ENCODE peak calls at places on chromosomes 1 and 21, in five cellular contexts. Y, W, N, L and R are unnamed samples.

GRCh38 chr1:25360596-25361581 is 22.8 kb downstream of the TMEM50A start:
- DNase-seq in N (no peak), W (no peak), Y (no peak), L (peak), R (no peak)

GRCh38 chr1:237229333-237229732 is 187.3 kb downstream of the RYR2 start:
- DNase-seq in Y (no peak), W (no peak), L (no peak), N (no peak), R (no peak)

GRCh38 chr1:108200627-108201106 is 524 bp upstream of the SLC25A24 start:
- DNase-seq in W (no peak), L (peak), Y (peak), N (peak), R (peak)

GRCh38 chr1:1347663-1348419 is 1.4 kb downstream of the DVL1 start:
- DNase-seq in N (no peak), Y (peak), W (no peak), L (no peak), R (peak)

GRCh38 chr1:26550946-26551345 is 21.4 kb downstream of the RPS6KA1 start:
- DNase-seq in Y (no peak), W (no peak), L (no peak), N (no peak), R (no peak)

GRCh38 chr1:100445565-100445964 is 92.4 kb upstream of the GPR88 start:
- DNase-seq in L (no peak), Y (no peak), N (no peak), W (no peak), R (no peak)

GRCh38 chr1:4002741-4003140 is 102.7 kb upstream of the C1orf174 start:
- DNase-seq in Y (no peak), L (no peak), N (no peak), W (no peak), R (no peak)

GRCh38 chr1:232923739-232924386 is 26.5 kb upstream of the NTPCR start:
- DNase-seq in Y (no peak), N (peak), L (no peak), W (no peak), R (no peak)

GRCh38 chr1:33176362-33176850 is 5.4 kb downstream of the TRIM62 start:
- DNase-seq in W (no peak), L (peak), Y (no peak), N (no peak), R (no peak)

GRCh38 chr1:20705356-20705755 is 12.5 kb downstream of the KIF17 start:
- DNase-seq in L (no peak), Y (no peak), N (no peak), W (no peak), R (no peak)

GRCh38 chr21:42566524-42567180 is 53.0 kb downstream of the SLC37A1 start:
- DNase-seq in W (no peak), Y (peak), N (no peak), L (no peak), R (no peak)

GRCh38 chr1:21955474-21956281 is 18.6 kb upstream of the HSPG2 start:
- DNase-seq in W (no peak), Y (peak), L (no peak), N (no peak), R (no peak)

GRCh38 chr1:186188004-186188539 is 187.0 kb downstream of the TPR start:
- DNase-seq in Y (no peak), N (no peak), L (peak), W (peak), R (no peak)

GRCh38 chr1:181139631-181140051 is 51.1 kb downstream of the IER5 start:
- DNase-seq in L (peak), W (no peak), Y (no peak), N (no peak), R (peak)

GRCh38 chr1:204072951-204073836 is at the start of gene SOX13:
- DNase-seq in L (peak), W (peak), N (no peak), Y (peak), R (peak)

GRCh38 chr1:200805719-200806118 is 67.0 kb downstream of the CAMSAP2 start:
- DNase-seq in W (no peak), Y (no peak), N (no peak), L (no peak), R (no peak)

GRCh38 chr1:31596737-31597097 is 20.4 kb downstream of the TINAGL1 start:
- DNase-seq in Y (no peak), L (no peak), W (no peak), N (no peak), R (no peak)

GRCh38 chr1:201022178-201022823 is 1.2 kb downstream of the KIF21B start:
- DNase-seq in Y (no peak), L (no peak), W (no peak), N (no peak), R (no peak)

GRCh38 chr1:180266275-180267210 is 36.5 kb downstream of the LHX4 start:
- DNase-seq in W (no peak), L (no peak), Y (no peak), N (no peak), R (no peak)

GRCh38 chr1:27979151-27979858 is 19.5 kb downstream of the XKR8 start:
- DNase-seq in L (peak), Y (no peak), N (no peak), W (no peak), R (no peak)

GRCh38 chr1:33143698-33144097 is 38.1 kb downstream of the TRIM62 start:
- DNase-seq in L (peak), N (no peak), Y (no peak), W (no peak), R (no peak)

GRCh38 chr1:176199707-176200106 is 7.4 kb downstream of the COP1 start:
- DNase-seq in Y (no peak), N (no peak), W (no peak), L (no peak), R (no peak)

GRCh38 chr1:15702722-15703550 is 18.8 kb downstream of the PLEKHM2 start:
- DNase-seq in N (no peak), L (no peak), W (no peak), Y (peak), R (peak)

GRCh38 chr1:66335859-66336640 is 197.9 kb upstream of the SGIP1 start:
- DNase-seq in N (peak), Y (no peak), L (peak), W (no peak), R (no peak)

GRCh38 chr1:96979287-96979686 is 257.7 kb downstream of the PTBP2 start:
- DNase-seq in L (no peak), N (no peak), Y (no peak), W (no peak), R (no peak)

GRCh38 chr1:7333576-7333975 is 437.5 kb upstream of the VAMP3 start:
- DNase-seq in Y (no peak), W (no peak), L (no peak), N (no peak), R (no peak)

GRCh38 chr1:245091818-245092637 is 62.8 kb upstream of the KIF26B start:
- DNase-seq in N (no peak), Y (no peak), W (peak), L (peak), R (peak)

GRCh38 chr1:29213055-29213454 is 17.7 kb downstream of the MECR start:
- DNase-seq in L (no peak), W (no peak), N (no peak), Y (no peak), R (no peak)

GRCh38 chr21:45258476-45258875 is 29.2 kb downstream of the POFUT2 start:
- DNase-seq in L (no peak), Y (no peak), N (no peak), W (no peak), R (peak)

GRCh38 chr1:46536527-46536926 is 14.9 kb downstream of the KNCN start:
- DNase-seq in N (no peak), L (no peak), Y (no peak), W (no peak), R (no peak)

GRCh38 chr1:110383311-110383990 is 7.4 kb downstream of the SLC16A4 start:
- DNase-seq in N (no peak), L (peak), W (no peak), Y (no peak), R (no peak)

GRCh38 chr1:72946901-72947505 is 664.7 kb upstream of the NEGR1 start:
- DNase-seq in Y (no peak), L (no peak), W (no peak), N (no peak), R (no peak)

GRCh38 chr1:214571281-214571680 is 19.9 kb upstream of the PTPN14 start:
- DNase-seq in L (no peak), N (no peak), W (no peak), Y (no peak), R (no peak)

GRCh38 chr21:41964171-41964570 is 10.4 kb upstream of the C2CD2 start:
- DNase-seq in N (no peak), L (no peak), Y (no peak), W (no peak), R (no peak)

GRCh38 chr1:17653728-17654351 is 101.3 kb upstream of the ACTL8 start:
- DNase-seq in L (peak), Y (peak), W (no peak), N (peak), R (peak)

DNA sequence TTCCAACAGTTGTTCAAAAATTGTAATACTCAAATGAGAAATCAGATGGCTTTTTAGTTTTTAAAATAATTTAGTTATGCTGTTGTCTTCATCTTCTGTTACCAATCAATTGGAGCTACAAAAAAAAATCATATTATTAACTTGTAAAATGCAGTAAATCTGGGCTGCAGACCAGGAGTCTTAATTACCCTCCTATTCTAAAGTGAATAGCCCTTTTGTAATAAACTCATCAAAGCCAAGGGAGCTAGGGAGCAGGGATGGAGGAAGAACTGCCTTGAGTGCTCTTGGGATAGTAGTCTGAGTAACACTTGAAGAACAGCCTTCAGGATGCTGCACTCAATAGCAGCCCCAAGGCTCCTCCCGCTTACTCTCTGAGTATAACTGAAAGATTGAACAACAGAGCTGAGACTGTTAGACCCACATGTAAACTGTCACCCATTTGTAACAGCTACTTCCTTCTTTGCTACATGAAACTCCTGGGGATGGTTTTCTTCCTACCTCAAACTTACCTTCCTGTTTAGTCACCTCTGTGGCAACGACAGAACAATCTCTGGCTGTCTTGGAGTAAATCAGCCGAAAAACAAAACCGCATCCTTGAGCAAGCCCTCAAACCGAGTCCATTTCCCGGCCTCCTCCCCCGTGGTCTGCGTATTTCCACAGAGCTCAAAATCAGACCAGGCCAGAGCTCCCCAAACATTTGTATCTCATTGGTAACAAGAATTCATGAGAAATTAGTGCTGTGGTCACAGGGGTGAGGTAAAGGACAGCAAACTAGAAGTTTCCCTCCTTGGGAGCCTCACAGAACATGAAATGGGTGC is 55.9 kb downstream of the CD58 start:
- DNase-seq in W (no peak), N (peak), L (no peak), Y (no peak), R (peak)
- TF ChIP-seq CTCF in W (no peak), N (no peak), L (no peak), Y (no peak), R (no peak)

GRCh38 chr1:12197483-12197880 is 30.7 kb downstream of the TNFRSF1B start:
- DNase-seq in N (no peak), W (no peak), Y (no peak), L (no peak), R (no peak)

GRCh38 chr1:12195416-12195815 is 28.6 kb downstream of the TNFRSF1B start:
- DNase-seq in L (no peak), Y (no peak), W (no peak), N (no peak), R (no peak)

GRCh38 chr1:12201343-12202189 is 28.3 kb upstream of the VPS13D start:
- DNase-seq in W (no peak), L (no peak), Y (no peak), N (no peak), R (no peak)

GRCh38 chr1:12194666-12195216 is 27.9 kb downstream of the TNFRSF1B start:
- DNase-seq in W (no peak), N (no peak), Y (no peak), L (no peak), R (no peak)

DNA sequence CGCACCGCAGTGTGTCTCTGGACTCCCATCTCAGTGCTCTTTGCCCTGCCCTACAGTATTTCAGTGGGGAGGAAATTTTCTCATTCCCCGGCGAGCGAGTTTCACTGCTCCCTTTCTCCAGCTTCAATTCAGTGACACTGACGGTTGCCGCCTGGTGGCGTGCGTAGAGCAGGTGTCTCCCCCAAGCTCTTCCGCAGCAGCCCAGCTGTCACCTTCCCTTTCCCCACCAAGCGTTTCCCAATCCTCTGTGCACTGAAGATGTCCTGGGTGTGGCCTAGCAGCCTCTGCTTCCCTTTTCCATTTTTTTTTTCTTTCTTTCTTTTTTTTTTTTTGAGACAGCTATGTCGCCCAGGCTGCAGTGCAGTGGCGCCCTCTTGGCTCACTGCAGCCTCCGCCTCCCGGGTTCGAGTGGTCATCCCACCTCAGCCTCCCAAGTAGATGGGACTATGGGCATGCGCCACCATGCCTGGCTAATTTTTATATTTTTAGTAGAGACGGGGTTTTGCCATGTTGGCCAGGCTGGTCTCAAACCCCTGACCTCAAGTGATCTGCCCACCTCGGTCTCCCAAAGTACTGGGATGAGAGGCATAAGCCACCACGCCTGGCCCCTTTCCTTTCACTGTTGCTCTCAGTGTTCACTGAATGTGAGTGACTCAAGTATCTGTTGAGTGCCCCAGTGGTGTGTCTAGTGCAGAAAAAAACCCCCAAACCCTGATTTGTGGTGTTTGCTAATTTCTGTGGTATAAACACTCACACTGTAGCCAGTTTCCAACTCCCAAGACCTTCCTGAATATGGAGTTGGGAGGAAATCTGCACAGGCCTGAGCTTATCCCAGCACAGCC is 30.1 kb downstream of the TNFRSF1B start:
- DNase-seq in W (no peak), L (no peak), Y (no peak), N (no peak), R (no peak)
- TF ChIP-seq CTCF in W (no peak), L (peak), Y (no peak), N (no peak), R (no peak)

GRCh38 chr21:34722684-34723300 is 54.0 kb downstream of the CLIC6 start:
- DNase-seq in L (no peak), W (peak), Y (no peak), N (peak), R (peak)
- TF ChIP-seq CTCF in L (peak), W (peak), Y (no peak), N (peak), R (peak)

DNA sequence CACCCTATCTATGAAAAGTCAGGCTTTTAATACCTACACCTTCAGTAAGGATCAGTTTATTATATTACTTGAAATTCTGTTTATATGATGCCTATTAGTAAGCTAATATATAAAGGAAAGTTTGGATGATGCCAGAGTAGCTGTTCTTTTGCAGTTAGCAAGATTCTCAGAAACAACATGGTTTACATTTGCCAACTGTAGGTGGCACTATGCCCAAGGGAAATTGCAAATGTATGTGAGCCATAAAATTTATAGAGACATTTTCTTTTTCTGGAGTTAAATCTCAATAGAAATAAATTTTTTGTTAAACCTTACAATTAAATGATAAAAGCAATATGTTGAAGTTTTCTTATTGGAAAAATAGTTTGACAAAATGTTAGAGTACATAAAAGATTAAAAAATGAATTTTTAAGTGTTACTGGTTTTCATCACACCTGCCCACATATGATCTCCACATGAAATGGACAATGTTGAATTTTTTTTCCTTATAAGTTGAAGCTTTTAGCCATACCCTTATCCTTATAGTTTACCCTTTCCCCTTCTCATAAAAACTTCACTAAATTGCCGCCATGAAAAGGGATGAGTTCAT is 32.1 kb upstream of the EPHX4 start:
- DNase-seq in Y (peak), L (peak), N (no peak), W (peak), R (peak)
- TF ChIP-seq CTCF in Y (peak), L (peak), N (peak), W (peak), R (peak)

DNA sequence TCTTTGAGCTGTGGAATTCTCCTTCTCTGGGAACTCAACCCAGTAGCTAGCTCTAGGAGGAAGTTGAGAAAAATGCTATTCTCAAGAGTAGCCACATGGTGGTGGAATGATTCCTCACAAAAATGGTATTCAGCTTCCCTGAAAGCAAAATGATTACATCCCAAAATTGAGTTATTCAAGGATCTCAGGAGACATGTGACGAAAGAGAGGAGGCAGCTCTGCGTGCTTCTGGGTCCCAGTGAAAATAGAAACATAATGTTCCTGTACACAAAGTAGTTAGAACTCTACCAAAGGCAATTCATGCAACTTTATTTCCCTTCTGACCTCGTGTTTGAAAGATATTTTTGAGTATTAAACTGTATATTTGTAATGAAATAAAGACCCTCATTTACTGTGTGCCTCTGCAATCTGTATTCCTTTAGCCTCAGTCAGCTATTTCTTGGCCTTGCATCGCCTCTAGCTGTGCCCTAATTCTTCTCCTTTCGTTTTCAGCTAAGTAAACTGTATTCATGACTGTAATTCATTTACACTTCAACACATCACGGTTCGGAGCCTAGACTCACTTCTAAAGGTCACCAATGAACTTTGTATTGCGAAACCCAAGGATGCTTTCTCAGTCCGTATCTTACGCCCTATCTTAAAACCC is 167.3 kb downstream of the FASLG start:
- DNase-seq in Y (no peak), W (peak), N (no peak), L (peak), R (peak)
- TF ChIP-seq CTCF in Y (peak), W (peak), N (peak), L (peak), R (peak)

GRCh38 chr1:2985121-2985561 is 36.1 kb upstream of the ACTRT2 start:
- DNase-seq in N (no peak), L (no peak), Y (no peak), W (no peak), R (no peak)
- TF ChIP-seq CTCF in N (no peak), L (no peak), Y (no peak), W (no peak), R (no peak)

GRCh38 chr1:205493241-205494085 is 11.0 kb upstream of the CDK18 start:
- DNase-seq in Y (peak), L (peak), W (no peak), N (no peak), R (peak)

GRCh38 chr1:205495237-205495823 is 9.1 kb upstream of the CDK18 start:
- DNase-seq in W (no peak), L (no peak), N (no peak), Y (no peak), R (no peak)

GRCh38 chr1:205492774-205493173 is 11.7 kb upstream of the CDK18 start:
- DNase-seq in L (no peak), Y (no peak), N (no peak), W (no peak), R (no peak)

GRCh38 chr1:205492201-205492667 is 12.2 kb upstream of the CDK18 start:
- DNase-seq in Y (no peak), N (no peak), L (no peak), W (no peak), R (no peak)

GRCh38 chr1:205494119-205494518 is 10.3 kb upstream of the CDK18 start:
- DNase-seq in W (no peak), Y (no peak), L (no peak), N (no peak), R (no peak)
- TF ChIP-seq CTCF in W (no peak), Y (no peak), L (no peak), N (no peak), R (no peak)